ENCODE peak calls at places on chromosomes 13 and 19, in five cellular contexts. G is osteoblast, E is BJ, P is hepatocyte, W is uterus. V is an unnamed sample.

GRCh38 chr13:35957174-35957867 is 173.9 kb downstream of the DCLK1 start:
- DNase-seq in G (no peak), E (peak; percentile 58), P (no peak), W (no peak), V (peak; percentile 60)

GRCh38 chr19:39412100-39412866 is at the start of gene PLEKHG2:
- DNase-seq in G (peak; percentile 99), E (peak; percentile 99), P (peak; percentile 99), W (peak; percentile 98), V (peak; percentile 99)

GRCh38 chr19:35959040-35959967 is 23.1 kb downstream of the LRFN3 start:
- DNase-seq in G (peak; percentile 81), E (no peak), P (peak; percentile 33), W (peak; percentile 35), V (no peak)

GRCh38 chr19:46648961-46649960 is 11.7 kb downstream of the DACT3 start:
- DNase-seq in G (peak; percentile 84), E (no peak), P (no peak), W (no peak), V (no peak)

GRCh38 chr19:10112037-10112751 is 701 bp downstream of the P2RY11 start:
- DNase-seq in G (peak; percentile 84), E (no peak), P (no peak), W (no peak), V (no peak)

GRCh38 chr19:34644991-34645461 is 31.9 kb downstream of the SCGB2B2 start:
- DNase-seq in G (no peak), E (no peak), P (no peak), W (no peak), V (no peak)

GRCh38 chr13:40662866-40663265 is 3.6 kb downstream of the FOXO1 start:
- DNase-seq in G (no peak), E (no peak), P (no peak), W (no peak), V (no peak)

GRCh38 chr13:112852392-112852791 is 116.6 kb upstream of the MCF2L start:
- DNase-seq in G (no peak), E (no peak), P (no peak), W (no peak), V (no peak)

GRCh38 chr13:46170687-46171086 is 11.3 kb downstream of the LCP1 start:
- DNase-seq in G (no peak), E (no peak), P (no peak), W (no peak), V (no peak)

DNA sequence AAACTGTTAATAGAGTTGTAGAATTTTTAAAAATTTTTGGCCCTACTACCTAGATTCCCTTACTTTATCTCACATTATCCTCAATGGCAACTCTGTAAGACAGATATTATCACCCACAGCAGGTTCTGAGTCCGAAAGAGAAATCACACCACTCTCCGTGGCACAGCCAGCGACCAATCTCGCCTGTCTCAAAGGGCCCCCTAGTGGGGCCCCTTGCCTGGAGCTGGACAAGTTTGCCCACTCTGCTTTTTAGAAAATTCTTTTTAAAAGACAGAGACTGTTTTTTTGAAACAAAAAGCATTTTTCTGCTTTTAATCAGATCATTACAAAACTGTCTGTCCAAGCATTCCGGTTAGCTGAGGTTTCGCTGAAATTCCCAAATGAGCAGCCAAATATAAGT is 21.7 kb downstream of the PHF11 start:
- DNase-seq in G (peak; percentile 54), E (no peak), P (peak; percentile 36), W (no peak), V (no peak)
- TF ChIP-seq CTCF in G (peak; percentile 47), E (peak; percentile 72), P (peak; percentile 39), W (no peak), V (peak; percentile 64)

GRCh38 chr19:3575949-3576673 is 3.4 kb downstream of the HMG20B start:
- DNase-seq in G (peak; percentile 69), E (no peak), P (no peak), W (no peak), V (no peak)
- H3K4me3 ChIP-seq in G (no peak overlapping the region), E (no peak overlapping the region), P (no peak overlapping the region), W (no peak overlapping the region), V (no peak overlapping the region)

DNA sequence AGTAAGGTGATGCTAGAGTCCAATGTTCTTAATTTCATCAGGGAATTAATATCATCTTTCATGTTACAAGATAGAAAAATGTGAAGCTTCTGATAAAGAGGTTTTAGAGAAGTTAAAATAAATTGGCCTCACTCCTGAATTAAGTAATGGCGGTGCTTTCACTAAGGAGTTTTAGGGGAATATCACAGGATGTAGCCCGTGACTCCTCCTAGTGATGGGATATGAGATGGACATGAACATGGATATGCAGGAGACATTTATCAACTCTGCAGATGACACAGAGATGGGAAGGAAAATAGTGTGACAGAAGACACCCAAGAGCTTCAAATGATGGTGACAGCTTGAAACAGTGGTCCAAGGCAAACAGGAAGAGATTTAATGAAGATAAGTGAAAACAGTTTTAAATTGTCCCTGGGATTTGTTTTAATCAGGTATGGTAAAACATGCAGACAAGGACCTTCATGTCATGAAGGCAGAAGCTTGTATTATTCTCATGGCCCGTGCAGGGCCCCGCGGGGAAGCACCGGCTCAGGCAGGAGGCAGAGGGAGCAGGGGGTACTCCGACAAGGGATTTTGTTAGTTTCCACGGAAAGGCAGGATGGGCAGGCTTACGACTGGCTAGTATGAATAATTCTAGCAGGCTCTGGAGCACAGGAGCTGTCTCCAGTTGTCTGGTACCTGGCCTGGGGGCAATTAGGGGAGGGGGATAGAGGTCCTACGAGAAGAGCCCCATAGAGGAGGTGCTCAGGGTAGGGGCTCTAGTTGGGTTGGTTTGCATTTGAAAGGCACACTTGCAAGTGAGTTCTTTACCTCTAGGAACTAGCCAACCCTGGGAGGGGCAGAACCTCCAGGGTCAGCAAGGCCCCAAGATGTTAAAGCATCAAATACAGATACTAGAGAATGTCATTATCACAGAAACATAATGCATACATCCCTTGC is 38.7 kb upstream of the FARP1 start:
- DNase-seq in G (peak; percentile 69), E (no peak), P (no peak), W (no peak), V (no peak)
- TF ChIP-seq CTCF in G (peak; percentile 64), E (peak; percentile 21), P (peak; percentile 8), W (no peak), V (peak; percentile 47)

GRCh38 chr19:14167013-14167593 is 30.7 kb upstream of the ASF1B start:
- DNase-seq in G (peak; percentile 52), E (no peak), P (no peak), W (no peak), V (no peak)

GRCh38 chr19:14167594-14168138 is 31.3 kb upstream of the ASF1B start:
- DNase-seq in G (peak; percentile 78), E (no peak), P (no peak), W (no peak), V (no peak)

GRCh38 chr19:14165986-14166385 is 29.6 kb upstream of the ASF1B start:
- DNase-seq in G (peak; percentile 78), E (no peak), P (no peak), W (no peak), V (no peak)

GRCh38 chr19:14164724-14165493 is 28.5 kb upstream of the ASF1B start:
- DNase-seq in G (peak; percentile 81), E (no peak), P (no peak), W (no peak), V (no peak)

DNA sequence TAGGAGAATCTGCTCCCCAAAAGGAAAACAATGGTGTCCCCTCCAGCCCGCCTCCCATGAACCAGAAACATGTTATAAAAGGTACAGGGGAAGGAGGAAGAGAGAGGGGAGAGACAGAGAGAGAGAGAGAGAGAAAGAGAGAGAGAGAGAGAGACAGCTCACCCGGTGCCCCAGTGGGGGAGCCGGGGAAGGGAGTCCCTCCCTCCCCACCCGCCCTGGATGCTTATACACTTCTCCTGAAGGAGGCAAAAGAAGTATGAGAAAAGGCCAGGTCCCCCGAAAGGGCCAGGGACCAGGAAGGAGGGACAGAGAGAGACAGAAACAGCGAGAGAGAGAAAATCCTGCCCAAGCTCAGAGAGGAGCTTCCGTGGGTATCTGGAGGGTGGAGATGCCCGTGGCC is 30.1 kb upstream of the ASF1B start:
- DNase-seq in G (peak; percentile 89), E (no peak), P (no peak), W (no peak), V (no peak)
- H3K4me3 ChIP-seq in G (no peak overlapping the region), E (no peak overlapping the region), P (no peak overlapping the region), W (no peak overlapping the region), V (no peak overlapping the region)

GRCh38 chr19:1107655-1108261 is 4.0 kb downstream of the GPX4 start:
- DNase-seq in G (no peak), E (no peak), P (no peak), W (no peak), V (no peak)

GRCh38 chr19:1105873-1106840 is 2.4 kb downstream of the GPX4 start:
- DNase-seq in G (no peak), E (no peak), P (no peak), W (no peak), V (no peak)

GRCh38 chr19:1105217-1105872 is 1.6 kb downstream of the GPX4 start:
- DNase-seq in G (no peak), E (no peak), P (no peak), W (no peak), V (no peak)

GRCh38 chr19:1108291-1109031 is 4.7 kb downstream of the GPX4 start:
- DNase-seq in G (no peak), E (no peak), P (no peak), W (no peak), V (no peak)

DNA sequence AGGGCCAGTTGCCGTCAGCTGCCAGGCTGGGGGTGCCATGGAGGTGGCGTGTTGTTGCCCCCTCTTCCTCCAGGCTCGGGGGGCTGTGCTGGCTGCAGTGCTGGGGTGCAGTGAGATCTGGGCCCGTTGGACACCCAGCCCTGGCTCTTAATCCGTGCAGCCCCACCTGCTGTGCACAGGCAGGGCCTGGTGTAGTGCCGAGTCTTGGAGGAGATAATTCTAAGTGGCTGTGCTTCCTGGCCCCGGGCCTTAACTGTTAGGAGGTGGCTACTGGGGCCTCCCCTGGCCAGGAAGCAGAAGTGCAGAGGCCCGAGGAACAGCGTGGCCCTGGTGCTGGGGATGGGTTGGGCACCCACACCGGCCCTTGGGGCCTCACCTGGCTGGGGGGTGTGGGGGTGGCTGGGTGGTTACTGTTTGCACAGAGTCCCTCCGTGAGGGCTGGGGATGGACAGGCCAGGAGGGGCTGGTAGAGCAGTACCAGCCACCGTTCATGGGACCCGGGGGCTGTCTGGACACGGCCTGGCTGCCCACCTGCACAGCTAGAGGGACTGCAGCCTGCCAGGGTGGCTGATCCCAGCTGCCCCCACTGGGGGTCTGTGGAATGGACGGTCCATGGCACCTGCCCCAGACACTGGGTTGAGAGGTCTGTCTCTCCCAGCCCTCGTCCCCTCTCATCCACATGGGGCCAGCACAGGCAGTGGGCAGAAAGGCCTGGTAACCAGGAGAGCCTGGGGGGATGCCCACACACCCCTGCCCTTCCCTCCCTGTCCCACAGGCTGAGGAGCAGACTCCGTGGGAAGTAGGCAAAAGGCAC is 3.3 kb downstream of the GPX4 start:
- DNase-seq in G (no peak), E (no peak), P (peak; percentile 64), W (no peak), V (no peak)
- TF ChIP-seq CTCF in G (peak; percentile 22), E (peak; percentile 33), P (peak; percentile 13), W (no peak), V (peak; percentile 29)

GRCh38 chr19:50638576-50638975 is 1.1 kb downstream of the SYT3 start:
- DNase-seq in G (peak; percentile 81), E (no peak), P (no peak), W (no peak), V (no peak)
- H3K4me3 ChIP-seq in G (no peak overlapping the region), E (no peak overlapping the region), P (no peak overlapping the region), W (no peak overlapping the region), V (no peak overlapping the region)

DNA sequence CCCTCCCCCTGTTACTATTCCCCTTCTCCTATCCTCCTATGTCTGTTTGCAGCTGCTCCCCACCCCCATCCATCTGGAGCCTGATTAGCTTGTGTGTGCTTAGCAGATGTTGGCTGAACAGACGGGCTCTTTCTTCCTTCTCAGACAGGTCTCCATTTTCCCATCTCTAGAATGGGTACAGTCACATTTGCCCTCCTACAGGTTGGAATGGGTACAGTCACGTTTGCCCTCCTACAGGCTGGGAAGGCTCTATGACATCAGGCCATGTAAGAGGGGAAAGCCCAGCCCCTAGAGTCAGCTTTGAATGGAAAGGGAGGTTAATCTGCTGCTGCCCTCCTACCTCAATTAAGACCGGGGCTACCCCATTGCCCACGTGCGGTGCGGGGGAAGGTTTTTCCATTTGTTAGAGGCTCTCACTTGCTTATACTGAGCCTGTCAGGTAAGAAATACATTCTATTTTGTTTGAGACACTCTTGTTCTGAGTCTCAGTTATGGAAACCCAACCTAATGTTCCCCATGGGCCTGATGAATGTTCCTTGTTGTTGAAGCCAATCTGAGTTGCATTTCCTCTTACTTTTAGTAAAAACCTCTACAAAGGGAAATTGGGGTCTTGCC is 2.2 kb upstream of the CLEC17A start:
- DNase-seq in G (peak; percentile 42), E (no peak), P (no peak), W (no peak), V (no peak)
- TF ChIP-seq CTCF in G (no peak), E (no peak), P (no peak), W (no peak), V (no peak)

V was measured in AG09309.